ENCODE peak calls at places on chromosomes 13 and 19, in eight cellular contexts. B is fibroblast of mammary gland, C is GM10248, R is fibroblast of the aortic adventitia, W is H9, K is IMR-90, G is cardiac muscle cell, A is stomach. X is an unnamed sample.

GRCh38 chr13:113670541-113670940 is 3.5 kb downstream of the GRK1 start:
- DNase-seq in B (no peak), G (no peak), W (no peak), C (no peak), R (no peak), K (no peak), A (peak; percentile 17), X (no peak)

GRCh38 chr13:74891610-74892009 is 590.4 kb downstream of the TBC1D4 start:
- DNase-seq in A (no peak), K (peak; percentile 29), B (peak; percentile 64), C (no peak), G (peak; percentile 52), R (peak; percentile 12), W (no peak), X (no peak)

GRCh38 chr13:76846363-76846762 is 39.8 kb downstream of the KCTD12 start:
- DNase-seq in W (no peak), R (peak; percentile 64), G (no peak), K (no peak), B (peak; percentile 51), A (no peak), C (no peak), X (no peak)

GRCh38 chr19:1401138-1401888 is at the start of gene GAMT:
- DNase-seq in B (no peak), R (no peak), W (no peak), A (no peak), C (peak; percentile 88), G (peak; percentile 42), K (no peak), X (no peak)

GRCh38 chr19:55418185-55418584 is 10.6 kb upstream of the UBE2S start:
- DNase-seq in R (peak; percentile 90), G (peak; percentile 88), K (peak; percentile 91), A (peak; percentile 57), W (peak; percentile 73), B (peak; percentile 85), C (peak; percentile 71), X (peak; percentile 64)

GRCh38 chr13:100541882-100542545 is 46.6 kb downstream of the GGACT start:
- DNase-seq in A (no peak), W (no peak), R (no peak), G (no peak), K (no peak), C (no peak), B (no peak), X (no peak)

GRCh38 chr13:63501702-63502101 is 2086.1 kb upstream of the PCDH20 start:
- DNase-seq in R (peak; percentile 5), A (no peak), B (peak; percentile 7), K (peak; percentile 2), C (no peak), W (no peak), G (peak; percentile 4), X (no peak)

GRCh38 chr13:111954681-111955411 is 112.1 kb upstream of the SOX1 start:
- DNase-seq in W (no peak), G (no peak), K (no peak), B (no peak), C (no peak), R (no peak), A (peak; percentile 17), X (no peak)

GRCh38 chr13:49220035-49220855 is at the start of gene MLNR:
- DNase-seq in R (no peak), B (peak; percentile 33), K (no peak), C (peak; percentile 43), A (no peak), W (peak; percentile 76), G (peak; percentile 49), X (no peak)

GRCh38 chr13:40781717-40782116 is 7.7 kb upstream of the SLC25A15 start:
- DNase-seq in W (no peak), K (no peak), C (no peak), G (no peak), R (no peak), B (no peak), A (no peak), X (no peak)

GRCh38 chr13:33252103-33252502 is 33.5 kb downstream of the STARD13 start:
- DNase-seq in C (no peak), A (no peak), B (no peak), W (no peak), K (no peak), G (no peak), R (no peak), X (no peak)

GRCh38 chr13:98909016-98909415 is 68.8 kb downstream of the DOCK9 start:
- DNase-seq in R (peak; percentile 18), K (peak; percentile 14), G (no peak), B (peak; percentile 23), C (no peak), W (no peak), A (no peak), X (no peak)

GRCh38 chr13:40547545-40548322 is 118.7 kb downstream of the FOXO1 start:
- DNase-seq in K (no peak), G (no peak), C (no peak), W (no peak), A (no peak), B (peak; percentile 60), R (no peak), X (no peak)

GRCh38 chr13:113110048-113110851 is 4.7 kb downstream of the F7 start:
- DNase-seq in A (no peak), C (no peak), R (no peak), K (no peak), G (peak; percentile 17), B (no peak), W (no peak), X (no peak)

GRCh38 chr13:63433546-63434150 is 2018.0 kb upstream of the PCDH20 start:
- DNase-seq in R (peak; percentile 18), K (peak; percentile 87), G (no peak), B (peak; percentile 39), W (no peak), C (no peak), A (no peak), X (no peak)

GRCh38 chr13:110633776-110634175 is 18.4 kb downstream of the NAXD start:
- DNase-seq in R (no peak), W (no peak), B (no peak), C (no peak), A (no peak), K (no peak), G (no peak), X (no peak)

GRCh38 chr19:2603320-2603719 is 99.2 kb downstream of the GNG7 start:
- DNase-seq in G (peak; percentile 68), W (peak; percentile 56), B (peak; percentile 52), K (no peak), C (no peak), R (peak; percentile 82), A (no peak), X (peak; percentile 48)

GRCh38 chr13:66915596-66916185 is 314.4 kb downstream of the PCDH9 start:
- DNase-seq in W (no peak), B (peak; percentile 37), G (peak; percentile 37), K (peak; percentile 63), A (no peak), R (peak; percentile 18), C (no peak), X (no peak)

DNA sequence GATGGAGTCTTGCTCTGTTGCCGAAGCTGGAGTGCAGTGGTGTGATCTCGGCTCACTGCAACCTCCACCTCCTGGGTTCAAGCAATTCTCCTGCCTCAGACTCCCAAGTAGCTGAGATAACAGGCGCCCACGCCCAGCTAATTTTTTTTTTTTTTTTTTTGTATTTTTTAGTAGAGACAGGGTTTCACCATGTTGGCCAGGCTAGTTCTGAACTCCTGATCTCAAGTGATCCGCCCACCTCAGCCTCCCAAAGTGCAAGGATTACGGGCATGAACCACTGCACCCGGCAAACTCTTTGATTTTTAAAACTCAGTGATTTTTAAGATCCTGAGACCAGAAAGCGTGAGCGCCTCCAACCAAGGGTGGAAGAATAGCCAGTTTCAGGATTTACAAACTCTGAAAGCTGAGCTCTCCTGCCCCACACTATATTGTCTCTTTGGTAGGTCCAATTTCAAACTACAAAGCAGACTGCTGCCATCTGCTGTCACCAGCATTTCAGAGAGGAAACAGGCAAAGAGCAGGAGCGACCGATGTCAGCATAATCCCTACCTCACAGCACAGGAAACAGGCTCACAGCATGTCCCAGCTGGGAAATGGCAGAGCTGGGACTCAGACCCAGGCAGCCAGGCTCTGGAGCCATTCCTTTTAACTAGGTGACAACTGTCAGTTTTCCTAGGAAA is 9.2 kb downstream of the NOSIP start:
- DNase-seq in W (peak; percentile 67), K (no peak), R (no peak), G (no peak), C (no peak), B (no peak), A (peak; percentile 53), X (no peak)
- TF ChIP-seq CTCF in W (peak; percentile 19), K (no peak), R (no peak), G (no peak), C (peak; percentile 43), B (no peak), A (no peak), X (no peak)

DNA sequence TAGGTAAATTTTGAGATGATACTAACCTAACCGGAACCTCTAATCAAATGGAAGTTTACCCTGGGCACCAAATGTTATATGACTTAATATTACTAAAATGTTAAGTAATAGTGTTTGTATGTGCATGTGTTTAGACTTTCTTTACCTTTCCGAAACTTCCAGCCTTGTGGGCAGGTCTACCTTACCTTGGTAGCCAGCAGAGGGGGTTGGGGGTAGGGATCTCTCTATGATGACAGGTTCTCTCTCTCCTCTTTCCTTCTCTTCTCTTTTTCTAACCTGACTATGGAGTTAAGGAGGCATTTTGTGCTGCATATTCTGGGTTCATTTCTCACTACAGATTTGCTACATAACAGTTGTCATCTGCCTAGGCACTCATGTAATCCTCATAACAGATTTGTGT is 6.8 kb upstream of the FRY start:
- DNase-seq in A (no peak), W (no peak), C (no peak), G (no peak), R (no peak), B (no peak), K (no peak), X (no peak)
- TF ChIP-seq CTCF in A (no peak), W (peak; percentile 39), C (no peak), G (no peak), R (no peak), B (no peak), K (no peak), X (no peak)

GRCh38 chr19:18639706-18640105 is 2.9 kb downstream of the KLHL26 start:
- DNase-seq in R (no peak), K (no peak), A (no peak), G (no peak), B (no peak), W (no peak), C (no peak), X (no peak)

GRCh38 chr19:18635831-18636182 is 1.0 kb upstream of the KLHL26 start:
- DNase-seq in C (no peak), K (no peak), W (no peak), A (no peak), B (no peak), G (no peak), R (no peak), X (no peak)

GRCh38 chr19:18636183-18636968 is 452 bp upstream of the KLHL26 start:
- DNase-seq in C (peak; percentile 99), A (peak; percentile 99), W (peak; percentile 98), B (peak; percentile 90), R (peak; percentile 93), K (peak; percentile 93), G (peak; percentile 97), X (peak; percentile 88)

GRCh38 chr19:18636969-18637629 is at the start of gene KLHL26:
- DNase-seq in A (no peak), W (no peak), G (no peak), K (no peak), B (no peak), C (no peak), R (no peak), X (no peak)

GRCh38 chr19:18637644-18638630 is 1.1 kb downstream of the KLHL26 start:
- DNase-seq in W (no peak), A (peak; percentile 73), B (no peak), C (no peak), G (no peak), K (no peak), R (no peak), X (no peak)
- TF ChIP-seq CTCF in W (no peak), A (no peak), B (no peak), C (no peak), G (no peak), K (peak; percentile 12), R (no peak), X (no peak)

GRCh38 chr13:81639984-81640582 is 1299.2 kb upstream of the SPRY2 start:
- DNase-seq in K (no peak), C (no peak), A (no peak), R (no peak), W (no peak), G (no peak), B (no peak), X (no peak)
- TF ChIP-seq CTCF in K (no peak), C (peak; percentile 33), A (no peak), R (no peak), W (peak; percentile 73), G (no peak), B (peak; percentile 15), X (no peak)